ENCODE peak calls at places on chromosomes 1 and 21, in ten cellular contexts. A is BJ, C is kidney epithelial cell, K is fibroblast of pulmonary artery, O is coronary artery, H is Panc1, F is lower lobe of right lung, S is tibial artery, N is A549, D is fibroblast of lung. Z is an unnamed sample.

GRCh38 chr1:6497215-6497866 is 5.9 kb upstream of the PLEKHG5 start:
- DNase-seq in A (no peak), C (no peak), K (peak; percentile 42), O (no peak), H (no peak), F (no peak), S (no peak), N (peak; percentile 37), D (peak; percentile 20), Z (no peak)

GRCh38 chr1:201628490-201628889 is 89.6 kb downstream of the NAV1 start:
- DNase-seq in A (no peak), C (no peak), K (no peak), O (no peak), H (no peak), F (no peak), S (no peak), N (no peak), D (no peak), Z (no peak)

GRCh38 chr21:35896060-35896459 is 164.3 kb downstream of the SETD4 start:
- DNase-seq in A (no peak), C (no peak), K (no peak), O (no peak), H (no peak), F (no peak), S (no peak), N (no peak), D (no peak), Z (no peak)

GRCh38 chr1:206606867-206607266 is 5.4 kb downstream of the EIF2D start:
- DNase-seq in A (no peak), C (no peak), K (peak; percentile 49), O (no peak), H (no peak), F (no peak), S (no peak), N (peak; percentile 77), D (no peak), Z (peak; percentile 22)

GRCh38 chr1:224641030-224641429 is 24.9 kb downstream of the CNIH3 start:
- DNase-seq in A (no peak), C (no peak), K (no peak), O (no peak), H (no peak), F (no peak), S (no peak), N (no peak), D (no peak), Z (no peak)

GRCh38 chr21:29104239-29104708 is 26.2 kb upstream of the MAP3K7CL start:
- DNase-seq in A (no peak), C (no peak), K (no peak), O (no peak), H (no peak), F (no peak), S (no peak), N (no peak), D (no peak), Z (no peak)

GRCh38 chr21:17611414-17612022 is 1.2 kb downstream of the BTG3 start:
- DNase-seq in A (peak; percentile 65), C (peak; percentile 55), K (peak; percentile 93), O (peak; percentile 87), H (peak; percentile 35), F (peak; percentile 86), S (peak; percentile 88), N (peak; percentile 46), D (peak; percentile 94), Z (peak; percentile 66)

GRCh38 chr1:223363856-223364684 is at the start of gene SUSD4:
- DNase-seq in A (no peak), C (no peak), K (no peak), O (no peak), H (no peak), F (peak; percentile 74), S (no peak), N (peak; percentile 44), D (no peak), Z (no peak)

GRCh38 chr1:155136728-155137127 is 1.1 kb downstream of the SLC50A1 start:
- DNase-seq in A (no peak), C (no peak), K (no peak), O (peak; percentile 71), H (no peak), F (no peak), S (no peak), N (no peak), D (no peak), Z (no peak)

GRCh38 chr1:246947255-246947654 is 15.5 kb upstream of the AHCTF1 start:
- DNase-seq in A (no peak), C (no peak), K (peak; percentile 92), O (peak; percentile 85), H (no peak), F (no peak), S (peak; percentile 88), N (no peak), D (peak; percentile 94), Z (peak; percentile 11)

GRCh38 chr1:206453111-206453510 is 17.2 kb upstream of the IKBKE start:
- DNase-seq in A (no peak), C (no peak), K (no peak), O (no peak), H (no peak), F (no peak), S (peak; percentile 29), N (no peak), D (no peak), Z (no peak)

GRCh38 chr1:41868241-41868953 is 50.3 kb downstream of the HIVEP3 start:
- DNase-seq in A (no peak), C (no peak), K (no peak), O (no peak), H (no peak), F (no peak), S (no peak), N (no peak), D (no peak), Z (no peak)

GRCh38 chr1:169483500-169483966 is 2.2 kb downstream of the SLC19A2 start:
- DNase-seq in A (no peak), C (no peak), K (peak; percentile 49), O (no peak), H (no peak), F (no peak), S (no peak), N (no peak), D (peak; percentile 89), Z (no peak)

DNA sequence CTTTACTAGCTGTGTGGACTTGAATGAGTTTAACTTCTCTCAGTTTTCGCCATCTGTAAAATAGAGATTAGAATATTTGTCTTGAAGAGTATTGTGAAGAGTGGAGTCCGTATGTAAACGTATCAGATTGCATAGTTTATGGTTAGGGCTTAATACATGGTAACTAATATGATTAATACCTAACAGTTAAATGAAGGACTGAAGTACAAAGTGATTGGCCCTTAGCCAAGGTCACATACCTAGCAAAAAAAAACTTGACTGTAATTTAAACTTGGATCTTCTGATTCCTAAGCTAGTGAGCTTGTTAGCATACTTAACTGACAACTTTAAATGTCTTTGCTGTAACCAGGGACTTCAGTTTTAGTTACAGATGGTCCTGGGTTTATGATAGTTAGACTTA is 1.9 kb downstream of the GIPC2 start:
- DNase-seq in A (no peak), C (no peak), K (no peak), O (no peak), H (no peak), F (no peak), S (no peak), N (no peak), D (no peak), Z (no peak)
- H3K4me3 ChIP-seq in A (no peak overlapping the region), C (no peak overlapping the region), K (no peak overlapping the region), O (no peak overlapping the region), H (no peak overlapping the region), F (peak overlapping the region; percentile 69), S (no peak overlapping the region), N (no peak overlapping the region), D (no peak overlapping the region), Z (no peak overlapping the region)

GRCh38 chr1:2311184-2312032 is 79.9 kb downstream of the MORN1 start:
- DNase-seq in A (no peak), C (no peak), K (peak; percentile 48), O (no peak), H (no peak), F (peak; percentile 75), S (peak; percentile 90), N (peak; percentile 62), D (peak; percentile 56), Z (no peak)
- TF ChIP-seq CTCF in A (peak; percentile 58), C (peak; percentile 56), K (peak; percentile 39), O (peak; percentile 34), H (no peak), F (peak; percentile 51), S (peak; percentile 47), N (no peak), D (peak; percentile 20), Z (peak; percentile 37)

DNA sequence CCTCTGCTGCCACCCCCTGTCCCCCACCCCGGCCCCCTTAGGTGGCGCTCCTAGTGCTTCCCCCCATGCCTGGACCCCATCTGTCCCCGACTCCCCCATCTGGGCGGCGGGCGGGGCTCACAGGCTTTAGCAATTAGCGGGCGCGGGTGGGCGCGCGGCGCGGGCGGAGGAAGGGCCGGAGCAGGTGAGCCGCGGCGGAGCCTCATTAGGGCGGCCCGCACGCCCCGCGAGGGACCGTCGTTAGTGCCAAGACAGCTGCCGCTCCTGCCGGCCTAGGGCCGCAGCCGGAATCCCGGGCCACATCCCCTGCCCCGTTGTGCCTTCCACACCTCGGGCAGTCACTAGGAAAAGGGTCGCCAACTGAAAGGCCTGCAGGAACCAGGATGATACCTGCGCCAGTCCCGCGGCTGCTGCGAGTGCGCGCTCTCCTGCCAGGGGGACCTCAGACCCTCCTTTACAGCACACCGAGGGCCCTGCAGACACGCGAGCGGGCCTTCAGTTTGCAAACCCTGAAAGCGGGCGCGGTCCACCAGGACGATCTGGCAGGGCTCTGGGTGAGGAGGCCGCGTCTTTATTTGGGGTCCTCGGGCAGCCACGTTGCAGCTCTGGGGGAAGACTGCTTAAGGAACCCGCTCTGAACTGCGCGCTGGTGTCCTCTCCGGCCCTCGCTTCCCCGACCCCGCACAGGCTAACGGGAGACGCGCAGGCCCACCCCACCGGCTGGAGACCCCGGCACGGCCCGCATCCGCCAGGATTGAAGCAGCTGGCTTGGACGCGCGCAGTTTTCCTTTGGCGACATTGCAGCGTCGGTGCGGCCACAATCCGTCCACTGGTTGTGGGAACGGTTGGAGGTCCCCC is 7.6 kb downstream of the OLIG2 start:
- DNase-seq in A (no peak), C (no peak), K (no peak), O (no peak), H (no peak), F (no peak), S (no peak), N (no peak), D (no peak), Z (no peak)
- H3K4me3 ChIP-seq in A (no peak overlapping the region), C (no peak overlapping the region), K (no peak overlapping the region), O (no peak overlapping the region), H (no peak overlapping the region), F (no peak overlapping the region), S (no peak overlapping the region), N (no peak overlapping the region), D (no peak overlapping the region), Z (no peak overlapping the region)

DNA sequence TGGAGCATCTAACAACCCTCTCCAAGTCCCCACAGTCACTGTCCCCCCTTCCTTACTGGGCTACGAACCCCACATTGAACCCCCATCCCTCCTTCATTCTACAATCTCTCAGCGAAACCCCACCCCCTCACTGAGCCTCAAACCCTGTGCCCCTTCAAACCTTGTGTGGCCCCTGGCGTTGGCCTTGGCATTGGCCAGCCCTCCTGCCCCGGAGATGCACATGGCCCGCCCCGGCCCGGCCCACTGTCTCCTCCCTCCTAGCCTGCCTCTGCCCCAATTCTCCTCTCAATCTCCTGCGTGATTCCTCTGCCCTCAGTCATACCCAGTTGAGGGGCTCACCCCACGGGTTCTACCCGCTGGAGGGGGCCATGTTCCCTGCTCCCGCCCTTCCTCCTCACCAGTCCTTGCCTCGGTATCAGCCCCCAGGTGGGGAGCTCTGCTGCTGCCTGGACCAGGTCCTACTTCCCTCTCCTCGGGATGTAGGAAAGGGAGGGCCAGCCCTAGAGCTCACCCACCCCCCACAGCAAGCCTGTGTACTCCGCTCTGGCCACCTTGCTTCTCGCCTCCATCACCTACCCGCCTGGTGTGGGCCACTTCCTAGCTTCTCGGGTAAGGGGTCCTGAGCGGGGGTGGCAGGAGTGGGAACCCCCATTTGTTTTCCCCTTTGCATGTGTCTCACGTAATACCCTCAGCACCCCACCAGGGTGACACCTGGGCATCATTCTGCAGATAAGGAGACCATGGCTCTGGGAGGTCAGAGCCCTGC is 6.6 kb downstream of the CLCNKA start:
- DNase-seq in A (no peak), C (no peak), K (no peak), O (no peak), H (no peak), F (no peak), S (no peak), N (no peak), D (no peak), Z (no peak)
- TF ChIP-seq CTCF in A (no peak), C (no peak), K (no peak), O (no peak), H (no peak), F (no peak), S (no peak), N (no peak), D (no peak), Z (no peak)

Z was measured in HFF-Myc.